ENCODE peak calls at places on chromosomes 2 and 18, in ten cellular contexts. C is endothelial cell of umbilical vein, T is breast epithelium, P is K562, Z is GM12891, Y is GM12878, G is HCT116, X is spleen, K is upper lobe of left lung, H is stomach. E is an unnamed sample.

GRCh38 chr2:238128061-238129040 is 10.1 kb upstream of the KLHL30 start:
- DNase-seq in C (no peak), T (no peak), P (no peak), Z (no peak), Y (no peak), G (no peak), X (peak; percentile 67), K (peak; percentile 82), H (no peak), E (no peak)

GRCh38 chr2:236507393-236508085 is 62.1 kb upstream of the ACKR3 start:
- DNase-seq in C (peak; percentile 66), T (no peak), P (no peak), Z (peak; percentile 43), Y (no peak), G (no peak), X (peak; percentile 83), K (peak; percentile 90), H (peak; percentile 58), E (no peak)

GRCh38 chr2:17672583-17673317 is 80.9 kb downstream of the SMC6 start:
- DNase-seq in C (no peak), T (no peak), P (no peak), Z (no peak), Y (no peak), G (no peak), X (no peak), K (no peak), H (no peak), E (no peak)

GRCh38 chr2:144770616-144771230 is 250.8 kb upstream of the ZEB2 start:
- DNase-seq in C (no peak), T (no peak), P (no peak), Z (no peak), Y (no peak), G (no peak), X (no peak), K (no peak), H (no peak), E (no peak)

GRCh38 chr2:240426797-240427721 is 8.4 kb upstream of the GPC1 start:
- DNase-seq in C (no peak), T (peak; percentile 45), P (peak; percentile 34), Z (no peak), Y (no peak), G (no peak), X (peak; percentile 63), K (no peak), H (peak; percentile 41), E (no peak)

GRCh38 chr2:26078939-26079338 is 45.1 kb downstream of the RAB10 start:
- DNase-seq in C (no peak), T (no peak), P (no peak), Z (no peak), Y (no peak), G (no peak), X (no peak), K (no peak), H (no peak), E (no peak)

GRCh38 chr2:196170681-196171247 is 614 bp downstream of the STK17B start:
- DNase-seq in C (no peak), T (peak; percentile 51), P (peak; percentile 35), Z (no peak), Y (no peak), G (no peak), X (peak; percentile 91), K (peak; percentile 92), H (peak; percentile 39), E (no peak)

GRCh38 chr18:79251021-79251420 is 144.7 kb upstream of the NFATC1 start:
- DNase-seq in C (no peak), T (no peak), P (no peak), Z (no peak), Y (no peak), G (no peak), X (no peak), K (peak; percentile 56), H (no peak), E (no peak)

GRCh38 chr18:2979027-2979570 is 33.8 kb downstream of the LPIN2 start:
- DNase-seq in C (peak; percentile 55), T (no peak), P (no peak), Z (no peak), Y (no peak), G (no peak), X (no peak), K (no peak), H (no peak), E (no peak)

DNA sequence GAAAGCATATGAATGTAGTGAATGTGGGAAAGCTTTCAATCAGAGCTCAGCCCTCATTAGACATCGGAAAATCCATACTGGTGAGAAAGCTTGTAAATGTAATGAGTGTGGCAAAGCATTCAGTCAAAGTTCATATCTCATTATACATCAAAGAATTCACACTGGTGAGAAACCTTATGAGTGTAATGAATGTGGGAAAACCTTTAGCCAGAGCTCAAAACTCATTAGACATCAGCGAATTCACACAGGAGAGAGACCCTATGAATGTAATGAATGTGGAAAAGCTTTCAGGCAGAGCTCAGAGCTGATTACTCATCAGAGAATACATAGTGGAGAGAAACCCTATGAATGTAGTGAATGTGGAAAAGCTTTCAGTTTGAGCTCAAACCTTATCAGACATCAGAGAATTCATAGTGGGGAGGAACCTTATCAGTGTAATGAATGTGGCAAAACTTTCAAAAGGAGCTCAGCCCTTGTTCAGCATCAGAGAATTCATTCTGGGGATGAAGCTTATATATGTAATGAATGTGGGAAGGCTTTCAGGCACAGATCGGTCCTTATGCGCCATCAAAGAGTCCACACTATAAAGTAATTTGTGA is 5.0 kb downstream of the ZNF397 start:
- DNase-seq in C (no peak), T (no peak), P (no peak), Z (no peak), Y (no peak), G (no peak), X (no peak), K (no peak), H (no peak), E (no peak)
- TF ChIP-seq POLR2AphosphoS5 in C (no peak), T (no peak), P (no peak), Z (no peak), Y (no peak), G (no peak), X (no peak), K (no peak), H (no peak), E (no peak)

GRCh38 chr18:48408727-48409590 is at the start of gene ZBTB7C:
- DNase-seq in C (peak; percentile 3), T (no peak), P (no peak), Z (no peak), Y (no peak), G (no peak), X (peak; percentile 78), K (peak; percentile 91), H (peak; percentile 60), E (no peak)

GRCh38 chr18:48412339-48412929 is 3.3 kb upstream of the ZBTB7C start:
- DNase-seq in C (peak; percentile 28), T (no peak), P (peak; percentile 28), Z (no peak), Y (no peak), G (peak; percentile 62), X (no peak), K (no peak), H (no peak), E (no peak)

GRCh38 chr18:48408111-48408726 is 964 bp downstream of the ZBTB7C start:
- DNase-seq in C (peak; percentile 16), T (no peak), P (no peak), Z (no peak), Y (no peak), G (no peak), X (peak; percentile 72), K (peak; percentile 88), H (no peak), E (no peak)

GRCh38 chr18:48409591-48410094 is 460 bp upstream of the ZBTB7C start:
- DNase-seq in C (peak; percentile 12), T (no peak), P (no peak), Z (no peak), Y (no peak), G (no peak), X (peak; percentile 77), K (peak; percentile 91), H (no peak), E (no peak)

GRCh38 chr18:48410095-48410920 is 1.1 kb upstream of the ZBTB7C start:
- DNase-seq in C (peak; percentile 84), T (peak; percentile 92), P (peak; percentile 81), Z (peak; percentile 79), Y (no peak), G (peak; percentile 67), X (peak; percentile 93), K (peak; percentile 98), H (peak; percentile 94), E (peak; percentile 84)
- TF ChIP-seq POLR2AphosphoS5 in C (no peak), T (no peak), P (no peak), Z (no peak), Y (no peak), G (peak; percentile 22), X (peak; percentile 46), K (peak; percentile 64), H (peak; percentile 52), E (no peak)

GRCh38 chr18:23531912-23532311 is 28.6 kb downstream of the RMC1 start:
- DNase-seq in C (no peak), T (no peak), P (no peak), Z (no peak), Y (no peak), G (no peak), X (no peak), K (no peak), H (no peak), E (no peak)

GRCh38 chr18:23530195-23530594 is 26.9 kb downstream of the RMC1 start:
- DNase-seq in C (no peak), T (no peak), P (no peak), Z (no peak), Y (no peak), G (no peak), X (no peak), K (no peak), H (no peak), E (peak; percentile 75)

GRCh38 chr18:23526516-23527063 is 23.3 kb downstream of the RMC1 start:
- DNase-seq in C (no peak), T (no peak), P (no peak), Z (no peak), Y (no peak), G (no peak), X (no peak), K (no peak), H (no peak), E (no peak)

GRCh38 chr18:23528580-23529472 is 25.5 kb downstream of the RMC1 start:
- DNase-seq in C (no peak), T (no peak), P (peak; percentile 96), Z (no peak), Y (no peak), G (no peak), X (no peak), K (peak; percentile 54), H (no peak), E (peak; percentile 67)

DNA sequence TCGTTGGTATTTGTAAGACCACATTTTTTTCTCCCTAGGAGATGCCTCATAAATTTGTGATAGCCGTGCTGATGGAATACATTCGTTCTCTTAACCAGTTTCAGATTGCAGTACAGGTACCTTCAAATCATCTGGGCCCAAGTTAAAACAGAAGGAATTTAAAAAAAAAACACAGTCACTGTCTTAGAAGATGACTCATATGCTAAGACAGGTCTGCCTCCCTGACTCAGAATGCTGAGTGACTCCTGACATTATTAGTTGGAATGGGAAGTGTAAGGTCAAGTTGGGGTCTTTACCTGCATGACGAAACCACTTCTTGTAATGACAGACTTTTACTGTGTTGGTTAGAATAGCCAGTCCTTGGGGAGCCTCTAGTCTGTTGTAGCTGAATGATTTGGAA is 26.3 kb downstream of the RMC1 start:
- DNase-seq in C (peak; percentile 28), T (no peak), P (peak; percentile 72), Z (no peak), Y (no peak), G (peak; percentile 81), X (no peak), K (no peak), H (no peak), E (peak; percentile 90)
- TF ChIP-seq POLR2AphosphoS5 in C (peak; percentile 27), T (no peak), P (no peak), Z (no peak), Y (no peak), G (peak; percentile 32), X (no peak), K (no peak), H (no peak), E (no peak)

GRCh38 chr2:142974288-142975024 is 97.0 kb downstream of the KYNU start:
- DNase-seq in C (peak; percentile 92), T (no peak), P (peak; percentile 7), Z (no peak), Y (no peak), G (no peak), X (no peak), K (no peak), H (no peak), E (no peak)
- TF ChIP-seq POLR2AphosphoS5 in C (peak; percentile 46), T (no peak), P (no peak), Z (no peak), Y (no peak), G (no peak), X (no peak), K (no peak), H (no peak), E (no peak)